ENCODE peak calls at places on chromosomes 16 and 17, in seven cellular contexts. B is NCI-H1436; R is NCI-H774; P is nucleus accumbens; Z is stimulated activated CD4-positive, alpha-beta T cell treated with anti-CD3 and anti-CD28 coated beads, Interleukin-12 subunit alpha, Interleukin-12 subunit beta, amount 100 ng/mL, for 24 hours; T is NCI-H345; M is midbrain. F is an unnamed sample.

GRCh38 chr16:75789237-75789636 is 62.9 kb upstream of the CPHXL start:
- DNase-seq in M (peak), Z (no peak), R (peak), B (peak), P (no peak), T (peak), F (peak)

GRCh38 chr17:65790241-65790640 is 228.8 kb upstream of the AXIN2 start:
- DNase-seq in R (no peak), M (no peak), T (no peak), Z (no peak), B (no peak), P (no peak), F (no peak)

GRCh38 chr16:56936491-56936890 is 4.5 kb downstream of the HERPUD1 start:
- DNase-seq in B (no peak), Z (no peak), M (no peak), P (no peak), R (no peak), T (peak), F (no peak)

GRCh38 chr17:82611140-82612058 is 36.8 kb downstream of the WDR45B start:
- DNase-seq in Z (no peak), T (peak), B (peak), M (no peak), R (no peak), P (no peak), F (peak)

GRCh38 chr16:25009822-25010221 is 5.3 kb downstream of the ARHGAP17 start:
- DNase-seq in P (no peak), Z (no peak), M (no peak), T (no peak), B (no peak), R (no peak), F (no peak)

GRCh38 chr16:87203060-87203656 is 114.0 kb downstream of the C16orf95 start:
- DNase-seq in T (peak), R (no peak), B (peak), P (no peak), M (peak), Z (peak), F (peak)

GRCh38 chr17:76273435-76273921 is 8.3 kb downstream of the UBALD2 start:
- DNase-seq in M (no peak), T (no peak), R (no peak), B (no peak), Z (no peak), P (no peak), F (no peak)

GRCh38 chr17:36188891-36189306 is 7.7 kb downstream of the CCL3L1 start:
- DNase-seq in Z (no peak), T (no peak), B (no peak), R (no peak), P (no peak), M (no peak), F (peak)

GRCh38 chr17:43723697-43724359 is 34.8 kb downstream of the SOST start:
- DNase-seq in Z (no peak), B (no peak), R (no peak), T (no peak), M (no peak), P (no peak), F (no peak)

GRCh38 chr17:55726440-55726839 is 3.8 kb upstream of the TMEM100 start:
- DNase-seq in R (peak), Z (no peak), P (no peak), M (no peak), B (no peak), T (peak), F (no peak)

GRCh38 chr17:6868579-6868978 is 37.0 kb upstream of the TEKT1 start:
- DNase-seq in T (no peak), M (no peak), Z (no peak), P (no peak), R (no peak), B (no peak), F (no peak)

GRCh38 chr16:65305588-65305987 is 183.7 kb upstream of the CDH11 start:
- DNase-seq in P (no peak), B (no peak), M (no peak), T (no peak), Z (no peak), R (no peak), F (no peak)

GRCh38 chr17:47808036-47808829 is 13.4 kb downstream of the OSBPL7 start:
- DNase-seq in B (no peak), T (no peak), P (no peak), Z (no peak), M (no peak), R (no peak), F (no peak)

GRCh38 chr16:56888806-56889205 is 23.8 kb downstream of the SLC12A3 start:
- DNase-seq in P (no peak), T (no peak), R (no peak), B (no peak), Z (no peak), M (no peak), F (peak)

GRCh38 chr16:30585022-30585399 is 486 bp downstream of the ZNF785 start:
- DNase-seq in P (no peak), R (no peak), M (no peak), T (peak), B (peak), Z (peak), F (no peak)

GRCh38 chr16:11107781-11108465 is 148.1 kb downstream of the SOCS1 start:
- DNase-seq in M (no peak), Z (no peak), R (no peak), P (no peak), T (no peak), B (no peak), F (no peak)

GRCh38 chr16:87538594-87538993 is 45.8 kb upstream of the ZCCHC14 start:
- DNase-seq in M (no peak), T (no peak), R (no peak), P (no peak), B (no peak), Z (no peak), F (no peak)

GRCh38 chr16:89072216-89073130 is 21.2 kb upstream of the ACSF3 start:
- DNase-seq in Z (no peak), P (no peak), B (no peak), T (peak), R (no peak), M (no peak), F (no peak)

GRCh38 chr17:68305132-68305531 is 13.8 kb downstream of the ARSG start:
- DNase-seq in T (no peak), Z (no peak), R (no peak), B (no peak), P (no peak), M (no peak), F (no peak)

GRCh38 chr17:48679385-48680096 is 42.8 kb downstream of the PRAC1 start:
- DNase-seq in P (no peak), T (no peak), Z (no peak), B (no peak), R (no peak), M (no peak), F (no peak)

GRCh38 chr17:18256776-18257175 is 1.8 kb downstream of the FLII start:
- DNase-seq in R (no peak), B (no peak), T (no peak), P (no peak), Z (no peak), M (no peak), F (no peak)

GRCh38 chr16:27311449-27311831 is 2.3 kb upstream of the IL4R start:
- DNase-seq in M (no peak), P (no peak), Z (no peak), B (no peak), T (no peak), R (no peak), F (no peak)

GRCh38 chr17:39164675-39165143 is 1.3 kb downstream of the ARL5C start:
- DNase-seq in T (peak), P (no peak), M (peak), B (peak), Z (peak), R (peak), F (peak)

GRCh38 chr16:31473300-31474052 is 1.5 kb downstream of the TGFB1I1 start:
- DNase-seq in T (no peak), R (no peak), B (no peak), Z (no peak), M (no peak), P (no peak), F (no peak)

GRCh38 chr16:86505185-86505898 is 5.0 kb upstream of the FOXF1 start:
- DNase-seq in B (no peak), M (no peak), T (no peak), Z (no peak), P (no peak), R (no peak), F (no peak)

GRCh38 chr16:88415381-88416323 is 32.9 kb downstream of the ZNF469 start:
- DNase-seq in B (no peak), Z (no peak), T (no peak), M (no peak), P (no peak), R (no peak), F (no peak)

GRCh38 chr17:41417576-41418015 is 6.8 kb downstream of the KRT37 start:
- DNase-seq in T (no peak), M (no peak), Z (no peak), R (peak), P (no peak), B (no peak), F (peak)

GRCh38 chr16:2250652-2251280 is 621 bp downstream of the ECI1 start:
- DNase-seq in T (no peak), M (no peak), B (no peak), R (no peak), P (no peak), Z (no peak), F (peak)

GRCh38 chr17:44002141-44002848 is 2.1 kb upstream of the NAGS start:
- DNase-seq in B (no peak), P (no peak), Z (no peak), T (no peak), M (no peak), R (no peak), F (no peak)

GRCh38 chr17:42564815-42565522 is 1.9 kb upstream of the MLX start:
- DNase-seq in Z (no peak), M (no peak), B (no peak), T (no peak), P (no peak), R (no peak), F (no peak)

GRCh38 chr16:459761-460160 is 34.3 kb downstream of the RAB11FIP3 start:
- DNase-seq in T (no peak), Z (no peak), P (no peak), M (no peak), R (no peak), B (no peak), F (no peak)

GRCh38 chr16:31108035-31108793 is at the start of gene BCKDK:
- DNase-seq in Z (peak), R (peak), M (peak), T (peak), P (no peak), B (peak), F (peak)

GRCh38 chr17:71071837-71072236 is 902.5 kb downstream of the KCNJ2 start:
- DNase-seq in R (no peak), T (no peak), Z (no peak), B (no peak), M (no peak), P (no peak), F (no peak)

GRCh38 chr17:68356520-68356919 is 65.2 kb downstream of the ARSG start:
- DNase-seq in M (no peak), B (no peak), Z (peak), P (no peak), R (no peak), T (no peak), F (peak)

GRCh38 chr16:30996324-30996999 is 11.5 kb downstream of the HSD3B7 start:
- DNase-seq in Z (no peak), M (no peak), T (no peak), R (no peak), B (no peak), P (no peak), F (no peak)

GRCh38 chr16:89607453-89607852 is 6.0 kb upstream of the DPEP1 start:
- DNase-seq in T (no peak), B (no peak), P (no peak), R (no peak), Z (no peak), M (no peak), F (no peak)

GRCh38 chr16:29790183-29790948 is at the start of gene KIF22:
- DNase-seq in Z (peak), P (peak), B (peak), R (peak), M (peak), T (peak), F (peak)

GRCh38 chr17:1720856-1721386 is 3.6 kb upstream of the WDR81 start:
- DNase-seq in T (peak), Z (peak), R (peak), P (no peak), B (no peak), M (peak), F (peak)

GRCh38 chr17:79658811-79659207 is 48.0 kb upstream of the RBFOX3 start:
- DNase-seq in Z (no peak), T (no peak), R (no peak), P (no peak), M (no peak), B (no peak), F (peak)

GRCh38 chr16:56637814-56638750 is at the start of gene MT1A:
- DNase-seq in B (no peak), P (no peak), T (no peak), M (peak), Z (no peak), R (peak), F (no peak)

F was measured in NAMALWA.